ENCODE peak calls at places on chromosome 11, in four cellular contexts. N is endothelial cell, X is upper lobe of left lung, I is IMR-90. M is an unnamed sample.

GRCh38 chr11:45243931-45244330 is 42.2 kb downstream of the SYT13 start:
- DNase-seq in I (no peak), X (peak; percentile 45), N (no peak), M (no peak)

GRCh38 chr11:39367526-39367925 is 2091.9 kb downstream of the LRRC4C start:
- DNase-seq in X (no peak), I (no peak), N (no peak), M (no peak)

GRCh38 chr11:122727101-122727929 is 71.8 kb downstream of the UBASH3B start:
- DNase-seq in I (no peak), N (no peak), X (no peak), M (no peak)

GRCh38 chr11:24478718-24479117 is 18.1 kb upstream of the LUZP2 start:
- DNase-seq in N (no peak), I (peak; percentile 8), X (no peak), M (no peak)

GRCh38 chr11:113457784-113458183 is 17.4 kb downstream of the DRD2 start:
- DNase-seq in N (no peak), X (peak; percentile 37), I (no peak), M (no peak)

GRCh38 chr11:14902650-14903350 is 10.8 kb upstream of the CYP2R1 start:
- DNase-seq in I (peak; percentile 71), X (no peak), N (no peak), M (no peak)

GRCh38 chr11:94791216-94791889 is 23.2 kb downstream of the AMOTL1 start:
- DNase-seq in I (no peak), X (no peak), N (no peak), M (no peak)

GRCh38 chr11:94678901-94679300 is 89.3 kb upstream of the AMOTL1 start:
- DNase-seq in I (no peak), X (no peak), N (no peak), M (no peak)

GRCh38 chr11:71311176-71311925 is 59.0 kb upstream of the SHANK2 start:
- DNase-seq in N (no peak), I (no peak), X (no peak), M (peak; percentile 34)

GRCh38 chr11:117179048-117179999 is 781 bp downstream of the SIDT2 start:
- DNase-seq in X (peak; percentile 92), N (peak; percentile 46), I (no peak), M (peak; percentile 74)

GRCh38 chr11:45321669-45322068 is 35.5 kb upstream of the SYT13 start:
- DNase-seq in N (no peak), I (no peak), X (no peak), M (peak; percentile 44)

GRCh38 chr11:78957481-78958245 is 383.0 kb upstream of the NARS2 start:
- DNase-seq in I (peak; percentile 63), N (no peak), X (no peak), M (no peak)

GRCh38 chr11:78958444-78958843 is 383.8 kb upstream of the NARS2 start:
- DNase-seq in I (no peak), X (no peak), N (no peak), M (no peak)

GRCh38 chr11:78961938-78962701 is 387.5 kb upstream of the NARS2 start:
- DNase-seq in I (peak; percentile 48), N (peak; percentile 71), X (peak; percentile 70), M (no peak)

GRCh38 chr11:78961186-78961782 is 386.6 kb upstream of the NARS2 start:
- DNase-seq in N (peak; percentile 50), X (peak; percentile 27), I (peak; percentile 46), M (no peak)
- TF ChIP-seq CTCF in N (no peak), X (no peak), I (peak; percentile 50), M (peak; percentile 57)

GRCh38 chr11:76579047-76579751 is 91.3 kb downstream of the LRRC32 start:
- DNase-seq in I (no peak), N (no peak), X (peak; percentile 57), M (no peak)
- TF ChIP-seq CTCF in I (peak; percentile 6), N (no peak), X (no peak), M (no peak)

DNA sequence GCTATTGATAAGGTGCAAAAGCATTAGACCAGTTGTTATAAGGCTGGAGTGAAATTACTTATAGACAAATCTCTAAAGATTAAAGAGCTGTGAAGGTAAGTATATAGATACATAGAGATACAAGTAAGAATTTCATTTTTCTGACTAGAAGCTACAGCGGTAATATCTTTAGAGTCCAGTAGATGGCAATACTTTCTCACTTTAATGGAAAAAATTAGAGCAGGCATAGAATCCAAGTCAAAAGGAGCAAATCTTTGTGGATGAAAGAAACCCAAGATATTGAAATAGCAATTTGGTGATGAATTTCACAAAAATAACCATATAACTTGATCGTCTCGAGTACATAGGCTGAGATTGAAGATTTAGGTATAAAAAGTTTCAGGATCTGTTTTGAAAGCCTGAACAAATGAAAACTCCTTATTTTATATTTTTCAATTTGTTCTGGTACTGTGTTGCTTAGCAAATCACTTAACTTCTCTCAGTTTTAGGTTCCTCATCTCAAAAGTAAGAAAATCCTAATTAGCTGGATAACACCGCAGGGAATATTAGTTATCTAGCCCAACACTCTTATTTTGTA is 81.9 kb downstream of the UVRAG start:
- DNase-seq in X (no peak), N (no peak), I (peak; percentile 55), M (no peak)
- TF ChIP-seq CTCF in X (peak; percentile 66), N (peak; percentile 82), I (peak; percentile 76), M (peak; percentile 89)

GRCh38 chr11:130904380-130904779 is 11.9 kb downstream of the SNX19 start:
- DNase-seq in I (no peak), N (no peak), X (no peak), M (no peak)
- TF ChIP-seq CTCF in I (peak; percentile 34), N (peak; percentile 66), X (no peak), M (peak; percentile 64)

DNA sequence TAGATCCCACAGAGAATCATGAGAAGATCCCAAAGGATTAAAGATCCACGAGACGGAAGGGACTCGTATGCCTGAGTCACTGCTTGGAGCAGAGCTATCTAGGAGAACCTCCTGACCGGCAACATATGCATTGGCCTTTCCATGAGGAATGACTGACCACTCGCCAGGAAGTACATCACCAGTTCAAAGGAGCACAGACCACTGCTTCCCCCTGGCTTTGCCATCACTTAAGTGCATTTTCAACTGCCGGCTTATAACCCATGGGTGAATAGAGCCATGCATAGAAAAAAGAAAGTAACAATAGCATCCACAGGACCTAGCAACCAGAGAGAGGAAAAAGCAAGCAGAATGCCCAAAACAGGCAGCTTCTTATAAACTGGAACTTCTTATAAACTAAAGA is 98.3 kb upstream of the ZC3H12C start:
- DNase-seq in N (no peak), I (no peak), X (no peak), M (no peak)
- TF ChIP-seq CTCF in N (no peak), I (no peak), X (no peak), M (no peak)

M was measured in type B pancreatic cell.